ENCODE peak calls at places on chromosomes 11 and 22, in ten cellular contexts. Q, K, J, B, D, O, E, I, W and L are unnamed samples.

GRCh38 chr11:67293090-67293489 is 4.0 kb downstream of the ANKRD13D start:
- DNase-seq in Q (no peak), K (no peak), J (no peak), B (no peak), D (no peak), O (peak), E (no peak), I (no peak), W (no peak), L (no peak)

GRCh38 chr11:120904116-120904515 is 119.8 kb upstream of the TBCEL start:
- DNase-seq in Q (no peak), K (no peak), J (no peak), B (no peak), D (no peak), O (no peak), E (no peak), I (no peak), W (no peak), L (no peak)

GRCh38 chr11:19398273-19398672 is 157.5 kb upstream of the E2F8 start:
- DNase-seq in Q (no peak), K (no peak), J (no peak), B (no peak), D (no peak), O (peak), E (peak), I (no peak), W (no peak), L (peak)

GRCh38 chr22:27892064-27892463 is 27.0 kb downstream of the PITPNB start:
- DNase-seq in Q (no peak), K (no peak), J (no peak), B (no peak), D (no peak), O (no peak), E (no peak), I (peak), W (no peak), L (no peak)

GRCh38 chr11:75429641-75429901 is 3.4 kb downstream of the KLHL35 start:
- DNase-seq in Q (no peak), K (no peak), J (no peak), B (no peak), D (no peak), O (no peak), E (no peak), I (no peak), W (no peak), L (no peak)

GRCh38 chr11:28760676-28761390 is 652.6 kb downstream of the METTL15 start:
- DNase-seq in Q (no peak), K (no peak), J (no peak), B (no peak), D (no peak), O (peak), E (no peak), I (no peak), W (no peak), L (no peak)

GRCh38 chr11:3865388-3866193 is 10.1 kb downstream of the STIM1 start:
- DNase-seq in Q (no peak), K (no peak), J (no peak), B (peak), D (no peak), O (peak), E (no peak), I (no peak), W (no peak), L (no peak)

GRCh38 chr11:79312591-79313267 is 128.1 kb downstream of the TENM4 start:
- DNase-seq in Q (no peak), K (peak), J (no peak), B (no peak), D (no peak), O (peak), E (no peak), I (no peak), W (no peak), L (no peak)

GRCh38 chr11:103749158-103749557 is 287.3 kb upstream of the DDI1 start:
- DNase-seq in Q (no peak), K (no peak), J (no peak), B (no peak), D (no peak), O (peak), E (no peak), I (no peak), W (no peak), L (no peak)

GRCh38 chr11:118370774-118371173 is 11.4 kb downstream of the UBE4A start:
- DNase-seq in Q (no peak), K (no peak), J (no peak), B (peak), D (no peak), O (no peak), E (no peak), I (no peak), W (no peak), L (no peak)

GRCh38 chr11:118359295-118359958 is at the start of gene UBE4A:
- DNase-seq in Q (peak), K (peak), J (peak), B (peak), D (peak), O (peak), E (peak), I (peak), W (peak), L (peak)

GRCh38 chr11:118366287-118366686 is 6.9 kb downstream of the UBE4A start:
- DNase-seq in Q (no peak), K (no peak), J (no peak), B (peak), D (no peak), O (no peak), E (peak), I (no peak), W (no peak), L (peak)

DNA sequence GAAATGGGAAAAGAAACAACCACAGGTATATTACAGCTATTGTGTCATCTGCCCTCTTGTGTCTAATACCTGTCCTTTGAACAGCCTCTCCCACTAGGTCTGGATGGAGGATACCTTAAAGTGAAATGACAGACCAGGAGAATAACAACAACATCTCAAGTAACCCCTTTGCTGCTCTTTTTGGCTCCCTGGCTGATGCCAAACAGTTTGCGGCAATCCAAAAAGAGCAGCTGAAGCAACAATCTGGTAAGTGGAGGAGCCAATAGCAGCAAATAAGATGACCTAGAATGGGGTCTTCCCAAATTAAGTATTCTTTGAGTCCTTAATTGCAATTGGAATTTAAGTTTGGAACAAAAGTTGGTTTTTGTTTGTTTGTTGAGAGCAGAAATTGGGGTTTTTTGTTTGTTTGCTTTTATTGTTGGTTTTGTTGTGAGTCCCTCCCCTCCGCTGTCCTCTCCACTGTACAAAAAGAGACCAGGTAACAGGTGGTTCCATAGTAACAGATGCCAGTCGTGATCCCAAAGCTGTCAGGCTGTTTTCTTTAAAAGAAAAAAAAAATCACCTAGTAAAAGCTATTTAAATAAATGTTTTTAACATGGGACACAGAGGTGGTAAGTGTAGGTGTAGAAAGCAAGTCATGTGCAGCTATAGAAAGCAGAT is 5.7 kb downstream of the UBE4A start:
- DNase-seq in Q (no peak), K (no peak), J (no peak), B (no peak), D (no peak), O (no peak), E (no peak), I (no peak), W (no peak), L (no peak)
- H3K4me3 ChIP-seq in Q (no peak), K (no peak), J (no peak), B (no peak), D (no peak), O (no peak), E (no peak), I (no peak), W (no peak), L (no peak)

DNA sequence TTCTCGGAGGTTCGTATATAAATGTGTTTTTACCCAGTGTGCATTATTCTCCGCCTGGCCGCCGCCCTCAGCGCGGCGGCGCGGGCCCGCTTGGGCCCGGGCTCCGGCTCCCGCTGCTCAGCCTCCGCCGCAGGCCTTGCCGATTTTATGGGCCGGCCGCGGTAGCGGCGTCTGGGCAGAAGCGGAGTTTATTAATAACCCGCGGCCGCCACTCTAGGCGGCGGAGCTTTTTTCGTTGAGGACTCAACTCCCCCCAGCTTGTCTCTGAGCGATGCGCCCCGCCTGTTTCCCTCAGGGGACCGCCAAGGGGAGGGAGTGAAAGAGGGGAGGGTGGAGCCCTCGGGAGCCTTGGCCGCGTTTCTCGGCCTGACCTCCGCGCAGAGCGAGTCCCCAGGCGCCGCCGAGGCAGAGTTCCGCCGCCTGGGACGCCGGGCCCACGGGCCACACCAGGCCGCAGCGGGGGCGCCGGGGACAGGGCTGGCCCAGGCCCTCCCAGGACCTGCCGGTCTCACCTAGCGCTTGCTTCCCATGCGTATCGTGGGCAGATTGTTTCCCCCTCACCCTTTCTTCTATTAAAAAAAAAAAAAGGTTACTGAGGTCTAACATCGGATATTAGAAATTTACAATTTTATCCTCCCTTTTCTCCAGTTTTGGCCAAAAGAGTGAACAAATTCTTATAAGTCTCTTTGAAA is 402 bp downstream of the ZNF143 start:
- DNase-seq in Q (peak), K (peak), J (peak), B (peak), D (peak), O (peak), E (peak), I (peak), W (peak), L (peak)
- TF ChIP-seq POLR2A in Q (peak), K (peak), J (peak), B (peak), D (peak), O (peak), E (peak), I (peak), W (peak), L (peak)

GRCh38 chr11:130827697-130828377 is 88.4 kb downstream of the SNX19 start:
- DNase-seq in Q (peak), K (peak), J (peak), B (no peak), D (no peak), O (peak), E (peak), I (peak), W (peak), L (no peak)
- TF ChIP-seq CTCF in Q (peak), K (peak), J (peak), B (no peak), D (peak), O (peak), E (peak), I (peak), W (peak), L (no peak)

GRCh38 chr22:22421392-22421791 is 87.2 kb downstream of the ZNF280B start:
- DNase-seq in Q (no peak), K (no peak), J (no peak), B (no peak), D (no peak), O (no peak), E (no peak), I (no peak), W (no peak), L (no peak)
- H3K4me3 ChIP-seq in Q (no peak), K (no peak), J (no peak), B (no peak), D (no peak), O (no peak), E (no peak), I (no peak), W (no peak), L (no peak)

DNA sequence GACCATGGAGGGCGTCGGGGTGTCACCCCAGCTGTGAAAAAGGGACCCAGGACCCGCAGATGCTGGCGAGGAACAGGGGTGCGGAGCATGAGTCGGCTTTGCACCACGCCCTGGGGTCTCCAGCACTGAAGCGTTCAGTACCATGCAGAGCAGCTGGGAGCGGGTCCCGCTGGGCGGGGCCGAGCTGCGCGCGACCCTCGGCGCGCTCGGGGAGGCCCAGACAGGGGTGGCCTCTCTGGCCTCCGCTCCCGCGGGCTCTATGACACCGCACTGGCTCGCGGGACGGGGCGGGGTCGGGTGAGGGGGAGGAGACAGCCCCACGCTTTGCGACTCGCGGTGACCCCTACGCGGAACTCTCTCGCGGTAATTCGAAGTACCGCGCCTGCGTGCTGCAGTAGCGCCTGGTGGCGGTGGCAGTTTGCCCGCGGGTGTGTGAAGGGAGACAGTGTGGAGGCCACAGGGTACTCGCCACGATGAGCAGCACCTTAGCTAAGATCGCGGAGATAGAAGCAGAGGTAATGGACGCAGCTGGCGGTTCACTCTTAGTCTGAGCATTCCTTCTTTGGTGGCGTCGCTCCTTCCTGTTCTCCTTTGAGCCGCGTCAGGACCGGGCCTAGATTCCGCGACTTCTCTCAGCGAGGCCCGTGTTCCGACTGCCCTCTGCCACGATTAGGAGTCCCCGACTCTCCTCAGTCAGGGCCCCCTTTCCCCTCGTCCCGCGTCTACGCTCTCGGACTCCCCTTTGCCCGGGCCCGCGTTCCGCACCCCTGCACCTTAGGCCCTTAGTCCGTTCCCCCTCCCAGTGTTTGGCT is at the start of gene DRG1:
- DNase-seq in Q (peak), K (peak), J (peak), B (peak), D (peak), O (peak), E (peak), I (peak), W (peak), L (peak)
- TF ChIP-seq POLR2A in Q (peak), K (peak), J (peak), B (peak), D (peak), O (peak), E (peak), I (peak), W (peak), L (peak)

GRCh38 chr11:61792310-61793083 is at the start of the genes FEN1 and TMEM258:
- DNase-seq in Q (peak), K (peak), J (peak), B (peak), D (peak), O (peak), E (peak), I (peak), W (peak), L (peak)
- TF ChIP-seq CTCF in Q (peak), K (no peak), J (peak), B (no peak), D (peak), O (peak), E (peak), I (no peak), W (no peak), L (no peak)

DNA sequence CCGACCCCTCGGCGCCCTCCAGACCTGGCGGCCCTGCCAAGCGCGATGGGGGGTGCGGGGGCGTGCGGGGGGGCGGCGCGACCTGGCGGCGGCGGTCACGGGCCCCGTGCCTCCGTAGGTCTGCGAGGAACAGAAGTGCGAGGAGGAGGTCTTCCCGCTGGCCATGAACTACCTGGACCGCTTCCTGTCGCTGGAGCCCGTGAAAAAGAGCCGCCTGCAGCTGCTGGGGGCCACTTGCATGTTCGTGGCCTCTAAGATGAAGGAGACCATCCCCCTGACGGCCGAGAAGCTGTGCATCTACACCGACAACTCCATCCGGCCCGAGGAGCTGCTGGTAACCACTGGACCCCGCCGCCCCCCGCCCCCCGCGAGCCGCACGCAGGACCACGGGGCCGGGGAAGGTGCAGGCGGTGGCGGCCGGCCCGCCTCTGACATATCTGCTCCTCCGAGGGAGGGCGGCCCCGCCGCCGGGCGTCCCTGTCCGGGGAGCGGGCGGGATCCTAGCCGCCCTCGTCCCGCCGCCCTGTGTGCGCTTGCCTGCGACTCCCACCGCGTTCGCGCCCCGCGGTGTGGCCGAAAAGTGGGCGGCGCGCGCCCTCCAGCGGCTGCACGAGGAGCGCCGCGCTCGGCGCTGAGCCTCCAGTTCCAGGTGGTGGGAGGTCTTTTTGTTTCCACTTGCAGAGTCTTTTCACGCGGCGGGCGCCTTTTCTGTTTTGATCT is 2.1 kb downstream of the CCND1 start:
- DNase-seq in Q (peak), K (peak), J (peak), B (peak), D (peak), O (peak), E (peak), I (peak), W (peak), L (peak)
- H3K4me3 ChIP-seq in Q (peak), K (peak), J (peak), B (peak), D (peak), O (peak), E (peak), I (peak), W (peak), L (peak)

DNA sequence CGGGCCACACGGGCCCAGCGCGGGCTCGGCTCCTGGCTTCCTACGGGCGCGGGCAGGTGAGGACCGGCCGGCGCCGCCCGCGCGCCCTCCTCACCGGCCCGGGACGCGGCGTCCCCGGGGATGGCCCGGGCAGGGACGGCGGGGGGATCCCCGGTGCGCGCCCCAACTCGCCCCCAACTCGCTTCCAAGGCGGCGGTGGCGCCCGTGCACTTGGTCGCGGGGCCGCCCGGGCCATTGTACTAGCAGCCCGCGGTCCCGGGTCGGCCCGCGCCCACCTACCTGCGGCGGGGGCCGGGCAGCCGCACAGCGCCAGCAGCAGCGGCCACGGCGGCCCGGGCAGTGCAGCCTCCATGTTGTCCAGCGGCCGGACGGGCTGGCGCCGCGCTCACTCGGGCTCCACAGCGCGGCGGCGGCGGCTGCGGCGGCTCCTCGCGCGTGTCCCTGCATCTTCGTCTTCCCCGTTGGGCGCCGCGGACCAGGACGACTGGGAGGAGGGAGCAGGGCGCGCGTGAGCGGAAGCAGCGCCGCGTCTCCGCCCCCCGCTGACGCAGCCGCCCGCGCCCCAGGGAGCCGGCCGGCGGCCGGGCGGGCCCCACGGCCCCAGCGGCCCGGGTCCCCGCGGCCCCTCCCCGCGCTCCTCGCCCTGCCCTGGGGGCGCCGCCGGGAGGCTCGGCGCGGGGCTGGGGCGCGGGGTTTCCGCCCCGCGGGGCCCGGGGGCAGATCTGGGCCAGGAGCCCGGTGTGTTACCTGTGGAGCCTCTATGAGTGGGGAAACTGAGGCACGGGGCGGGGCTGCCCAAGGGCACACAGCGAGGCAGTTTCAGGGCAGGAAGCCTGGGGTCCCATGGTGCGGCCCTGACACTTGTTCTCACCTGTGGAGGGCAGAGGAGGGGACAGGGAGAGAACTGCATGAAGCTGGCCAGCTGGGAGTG is 159.3 kb upstream of the GRK3 start:
- DNase-seq in Q (peak), K (peak), J (peak), B (peak), D (peak), O (peak), E (peak), I (peak), W (peak), L (peak)
- TF ChIP-seq POLR2A in Q (peak), K (peak), J (peak), B (peak), D (peak), O (peak), E (peak), I (peak), W (peak), L (no peak)

DNA sequence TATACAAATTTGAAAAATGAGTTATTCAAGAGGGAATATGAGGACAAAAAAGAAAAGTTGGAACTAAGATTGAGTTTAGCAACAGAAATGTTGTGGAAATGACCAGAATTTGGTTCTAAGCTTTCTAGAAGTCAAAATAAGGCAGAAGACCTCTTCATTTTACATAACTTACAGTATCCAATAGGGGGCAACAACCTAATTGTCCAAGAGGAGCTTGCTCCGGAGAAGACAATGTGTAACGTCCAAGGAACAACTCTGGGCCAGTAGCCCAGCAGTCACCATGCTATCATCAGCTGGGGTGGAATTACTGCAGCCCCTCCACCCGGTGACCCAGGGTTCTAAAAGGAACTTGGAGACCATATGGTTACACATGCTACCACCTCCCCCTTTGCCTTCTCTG is 14.1 kb downstream of the CNTF start:
- DNase-seq in Q (no peak), K (no peak), J (no peak), B (no peak), D (no peak), O (no peak), E (no peak), I (no peak), W (no peak), L (no peak)
- TF ChIP-seq CTCF in Q (no peak), K (no peak), J (no peak), B (no peak), D (no peak), O (no peak), E (no peak), I (no peak), W (no peak), L (no peak)